ENCODE peak calls at places on chromosome 19, in four cellular contexts. B is CD8-positive, alpha-beta T cell; H is heart left ventricle; Z is mammary epithelial cell. W is an unnamed sample.
A peak's percentile ranks its signal among the peaks of the same experiment; 100 is the strongest.

GRCh38 chr19:14383898-14384669 is 2.8 kb downstream of the ADGRE5 start:
- DNase-seq in B (peak; percentile 73), H (no peak), Z (peak; percentile 44), W (no peak)

GRCh38 chr19:8305798-8306197 is 2.4 kb downstream of the CD320 start:
- DNase-seq in B (no peak), H (no peak), Z (no peak), W (no peak)

GRCh38 chr19:52963229-52963760 is 614 bp upstream of the ZNF816 start:
- DNase-seq in B (no peak), H (no peak), Z (no peak), W (no peak)

GRCh38 chr19:7535035-7535992 is at the start of gene PNPLA6:
- DNase-seq in B (peak; percentile 90), H (peak; percentile 98), Z (peak; percentile 88), W (peak; percentile 77)

GRCh38 chr19:8116437-8117293 is 32.7 kb downstream of the FBN3 start:
- DNase-seq in B (no peak), H (no peak), Z (no peak), W (no peak)

GRCh38 chr19:18233224-18233825 is 7.1 kb upstream of the PDE4C start:
- DNase-seq in B (peak; percentile 56), H (peak; percentile 69), Z (peak; percentile 43), W (no peak)

GRCh38 chr19:38037151-38037611 is 130.2 kb downstream of the SIPA1L3 start:
- DNase-seq in B (no peak), H (no peak), Z (no peak), W (no peak)

GRCh38 chr19:56732974-56733373 is 61.4 kb upstream of the ZNF835 start:
- DNase-seq in B (no peak), H (no peak), Z (no peak), W (no peak)

GRCh38 chr19:48490980-48491792 is 20.4 kb downstream of the LMTK3 start:
- DNase-seq in B (peak; percentile 74), H (no peak), Z (peak; percentile 42), W (no peak)

GRCh38 chr19:17948967-17949930 is 16.4 kb downstream of the CCDC124 start:
- DNase-seq in B (no peak), H (no peak), Z (no peak), W (no peak)

GRCh38 chr19:11361037-11361770 is 6.0 kb downstream of the PLPPR2 start:
- DNase-seq in B (no peak), H (peak; percentile 75), Z (no peak), W (no peak)

GRCh38 chr19:33383722-33384292 is 10.3 kb downstream of the CEBPG start:
- DNase-seq in B (no peak), H (no peak), Z (no peak), W (no peak)

GRCh38 chr19:16600824-16601223 is 27.2 kb downstream of the MED26 start:
- DNase-seq in B (no peak), H (no peak), Z (no peak), W (no peak)

GRCh38 chr19:30066781-30067759 is 125.0 kb downstream of the URI1 start:
- DNase-seq in B (no peak), H (no peak), Z (no peak), W (no peak)

GRCh38 chr19:40175820-40176219 is 15.4 kb upstream of the MAP3K10 start:
- DNase-seq in B (no peak), H (no peak), Z (no peak), W (no peak)

GRCh38 chr19:54168174-54168917 is 4.6 kb downstream of the TMC4 start:
- DNase-seq in B (peak; percentile 84), H (peak; percentile 97), Z (peak; percentile 67), W (no peak)

GRCh38 chr19:5947435-5947834 is 30.5 kb downstream of the RANBP3 start:
- DNase-seq in B (no peak), H (peak; percentile 77), Z (no peak), W (peak; percentile 72)

GRCh38 chr19:40235238-40236025 is 8.9 kb upstream of the CCNP start:
- DNase-seq in B (no peak), H (peak; percentile 27), Z (no peak), W (no peak)

GRCh38 chr19:44552324-44552723 is 22.8 kb upstream of the CEACAM20 start:
- DNase-seq in B (no peak), H (no peak), Z (peak; percentile 45), W (no peak)

GRCh38 chr19:43470288-43470687 is 4.9 kb upstream of the LYPD3 start:
- DNase-seq in B (peak; percentile 96), H (no peak), Z (peak; percentile 32), W (no peak)

GRCh38 chr19:11096210-11096841 is 7.1 kb downstream of the LDLR start:
- DNase-seq in B (no peak), H (peak; percentile 77), Z (peak; percentile 49), W (no peak)

GRCh38 chr19:40717880-40718773 is 1.2 kb downstream of the ITPKC start:
- DNase-seq in B (no peak), H (no peak), Z (peak; percentile 52), W (no peak)

GRCh38 chr19:15810335-15810734 is 5.1 kb downstream of the OR10H1 start:
- DNase-seq in B (no peak), H (no peak), Z (peak; percentile 38), W (no peak)

GRCh38 chr19:6271721-6272410 is 7.9 kb downstream of the MLLT1 start:
- DNase-seq in B (no peak), H (peak; percentile 94), Z (no peak), W (no peak)

GRCh38 chr19:33047422-33047821 is 17.3 kb downstream of the RHPN2 start:
- DNase-seq in B (no peak), H (no peak), Z (peak; percentile 96), W (no peak)

GRCh38 chr19:40398417-40399056 is 8.6 kb upstream of the HIPK4 start:
- DNase-seq in B (peak; percentile 81), H (no peak), Z (peak; percentile 25), W (no peak)

GRCh38 chr19:10292206-10292788 is 2.5 kb downstream of the ICAM5 start:
- DNase-seq in B (peak; percentile 56), H (peak; percentile 92), Z (peak; percentile 36), W (peak; percentile 30)

GRCh38 chr19:51407631-51408131 is 9.8 kb downstream of the SIGLEC10 start:
- DNase-seq in B (no peak), H (no peak), Z (peak; percentile 20), W (no peak)

GRCh38 chr19:18865973-18866799 is 29.8 kb downstream of the CERS1 start:
- DNase-seq in B (peak; percentile 57), H (no peak), Z (peak; percentile 39), W (no peak)

GRCh38 chr19:45076851-45077730 is 813 bp upstream of the ZNF296 start:
- DNase-seq in B (no peak), H (no peak), Z (no peak), W (no peak)

GRCh38 chr19:19817357-19817756 is 4.2 kb downstream of the ZNF506 start:
- DNase-seq in B (peak; percentile 87), H (no peak), Z (no peak), W (no peak)

GRCh38 chr19:29397748-29398147 is 128.0 kb upstream of the VSTM2B start:
- DNase-seq in B (no peak), H (no peak), Z (no peak), W (no peak)

GRCh38 chr19:33344611-33345010 is 28.9 kb upstream of the CEBPG start:
- DNase-seq in B (no peak), H (no peak), Z (no peak), W (no peak)

GRCh38 chr19:14033946-14034345 is 2.4 kb downstream of the IL27RA start:
- DNase-seq in B (no peak), H (no peak), Z (peak; percentile 23), W (no peak)

GRCh38 chr19:30857388-30857787 is 485.2 kb downstream of the ZNF536 start:
- DNase-seq in B (no peak), H (no peak), Z (no peak), W (no peak)

GRCh38 chr19:42424712-42425131 is 2.5 kb downstream of the LIPE start:
- DNase-seq in B (no peak), H (no peak), Z (no peak), W (no peak)

GRCh38 chr19:42423462-42424344 is 3.5 kb downstream of the LIPE start:
- DNase-seq in B (peak; percentile 91), H (peak; percentile 92), Z (peak; percentile 86), W (peak; percentile 85)

GRCh38 chr19:42422092-42422575 is 5.1 kb downstream of the LIPE start:
- DNase-seq in B (no peak), H (peak; percentile 64), Z (no peak), W (no peak)

GRCh38 chr19:42422576-42423461 is 4.4 kb downstream of the LIPE start:
- DNase-seq in B (peak; percentile 66), H (no peak), Z (peak; percentile 34), W (no peak)

GRCh38 chr19:42424345-42424707 is 2.9 kb downstream of the LIPE start:
- DNase-seq in B (no peak), H (no peak), Z (no peak), W (no peak)
- H3K4me3 ChIP-seq in B (peak overlapping the region; percentile 78), H (peak overlapping the region; percentile 68), Z (no peak overlapping the region), W (peak overlapping the region; percentile 65)

GRCh38 chr19:4368128-4368820 is 24.9 kb downstream of the MPND start:
- DNase-seq in B (no peak), H (no peak), Z (peak; percentile 53), W (no peak)

GRCh38 chr19:4370418-4371041 is 27.2 kb downstream of the MPND start:
- DNase-seq in B (no peak), H (no peak), Z (no peak), W (no peak)

GRCh38 chr19:4369109-4369887 is 25.9 kb downstream of the MPND start:
- DNase-seq in B (peak; percentile 81), H (peak; percentile 79), Z (peak; percentile 94), W (no peak)

GRCh38 chr19:4371209-4371897 is 28.0 kb downstream of the MPND start:
- DNase-seq in B (no peak), H (no peak), Z (no peak), W (no peak)

GRCh38 chr19:4369888-4370260 is 26.5 kb downstream of the MPND start:
- DNase-seq in B (peak; percentile 75), H (peak; percentile 83), Z (peak; percentile 75), W (no peak)
- H3K4me3 ChIP-seq in B (peak overlapping the region; percentile 65), H (peak overlapping the region; percentile 31), Z (no peak overlapping the region), W (no peak overlapping the region)

DNA sequence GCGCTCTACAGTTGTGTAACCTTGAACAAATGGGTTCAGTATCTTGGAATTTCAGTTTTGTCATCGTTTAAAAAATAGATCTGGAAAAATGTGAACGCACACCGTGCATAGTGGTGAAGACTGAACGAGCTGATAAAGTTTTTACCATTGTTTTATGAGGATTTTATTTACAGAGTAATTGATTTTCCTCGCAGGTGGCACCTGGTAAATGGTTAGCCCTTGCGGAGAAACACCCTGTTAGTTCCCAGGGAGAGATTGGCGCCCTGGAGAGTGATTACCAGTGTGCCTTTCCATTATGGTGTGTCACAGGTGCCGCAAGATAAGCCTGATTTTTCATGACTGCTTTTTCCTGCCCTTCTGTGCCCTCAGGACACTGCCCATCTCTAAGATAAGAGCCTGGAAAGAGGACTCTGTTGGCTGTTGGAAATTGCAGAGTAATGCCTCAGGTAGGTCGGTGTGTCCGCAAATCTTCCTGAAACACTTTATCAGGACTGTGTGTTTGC is 609 bp downstream of the ZNF181 start:
- DNase-seq in B (no peak), H (no peak), Z (no peak), W (no peak)
- H3K4me3 ChIP-seq in B (peak overlapping the region; percentile 88), H (peak overlapping the region; percentile 77), Z (peak overlapping the region; percentile 94), W (peak overlapping the region; percentile 50)

GRCh38 chr19:49878744-49879070 is 1.2 kb downstream of the TBC1D17 start:
- DNase-seq in B (no peak), H (no peak), Z (no peak), W (no peak)

GRCh38 chr19:49881186-49881585 is 3.7 kb downstream of the TBC1D17 start:
- DNase-seq in B (no peak), H (peak; percentile 44), Z (no peak), W (no peak)

GRCh38 chr19:49877879-49878743 is 609 bp downstream of the TBC1D17 start:
- DNase-seq in B (peak; percentile 98), H (peak; percentile 99), Z (peak; percentile 96), W (peak; percentile 95)

GRCh38 chr19:49880162-49880869 is 2.8 kb downstream of the TBC1D17 start:
- DNase-seq in B (no peak), H (no peak), Z (no peak), W (no peak)

GRCh38 chr19:49879243-49879960 is 1.9 kb downstream of the TBC1D17 start:
- DNase-seq in B (no peak), H (no peak), Z (no peak), W (no peak)
- H3K4me3 ChIP-seq in B (no peak overlapping the region), H (no peak overlapping the region), Z (no peak overlapping the region), W (no peak overlapping the region)

W was measured in skeletal muscle cell.